ENCODE peak calls at places on chromosomes 7 and 10, in seven cellular contexts. Q is heart right ventricle, L is neural progenitor cell, C is MM.1S, X is hepatocyte, T is heart left ventricle, V is HepG2. O is an unnamed sample. For H3K4me1, the result is how much of the 10 kb centered on the place peaks cover.

GRCh38 chr10:76399216-76399615 is 967.8 kb downstream of the LRMDA start:
- DNase-seq in X (no peak), T (no peak), Q (no peak), C (no peak), V (no peak), L (no peak), O (no peak)

GRCh38 chr10:108685863-108686531 is 1237.3 kb downstream of the XPNPEP1 start:
- DNase-seq in C (no peak), L (no peak), X (no peak), T (no peak), V (no peak), Q (no peak), O (no peak)

GRCh38 chr7:90298145-90299038 is 22.7 kb downstream of the FAM237B start:
- DNase-seq in Q (no peak), C (peak), X (peak), T (no peak), V (peak), L (peak), O (peak)

GRCh38 chr7:82851126-82851525 is 311.6 kb downstream of the PCLO start:
- DNase-seq in V (no peak), T (no peak), X (no peak), L (no peak), Q (no peak), C (no peak), O (no peak)

GRCh38 chr10:118571123-118571522 is 24.3 kb downstream of the PRLHR start:
- DNase-seq in C (no peak), T (no peak), X (no peak), Q (no peak), L (peak), V (no peak), O (no peak)

GRCh38 chr7:41886906-41887311 is 184.0 kb upstream of the INHBA start:
- DNase-seq in X (peak), V (no peak), Q (peak), C (no peak), L (no peak), T (peak), O (no peak)

GRCh38 chr10:84267503-84268126 is 22.8 kb downstream of the RGR start:
- DNase-seq in T (no peak), L (peak), C (no peak), Q (no peak), V (peak), X (peak), O (peak)

GRCh38 chr10:24721254-24722106 is 2.2 kb downstream of the ARHGAP21 start:
- DNase-seq in C (no peak), V (no peak), L (peak), T (peak), X (peak), Q (peak), O (no peak)

GRCh38 chr10:119703903-119704508 is 21.8 kb upstream of the INPP5F start:
- DNase-seq in T (no peak), Q (no peak), C (no peak), X (no peak), V (no peak), L (no peak), O (peak)

GRCh38 chr7:158827411-158828342 is 1.6 kb downstream of the ESYT2 start:
- DNase-seq in C (peak), X (peak), V (no peak), L (no peak), T (no peak), Q (no peak), O (peak)

GRCh38 chr7:50608196-50608906 is 43.1 kb upstream of the DDC start:
- DNase-seq in Q (no peak), X (no peak), C (peak), V (no peak), T (no peak), L (no peak), O (peak)

GRCh38 chr10:64118736-64119135 is 597.5 kb downstream of the REEP3 start:
- DNase-seq in C (no peak), X (no peak), L (no peak), V (no peak), Q (no peak), T (no peak), O (no peak)

GRCh38 chr7:92809397-92810241 is 26.8 kb downstream of the CDK6 start:
- DNase-seq in L (peak), T (peak), C (peak), Q (no peak), V (peak), X (peak), O (peak)

DNA sequence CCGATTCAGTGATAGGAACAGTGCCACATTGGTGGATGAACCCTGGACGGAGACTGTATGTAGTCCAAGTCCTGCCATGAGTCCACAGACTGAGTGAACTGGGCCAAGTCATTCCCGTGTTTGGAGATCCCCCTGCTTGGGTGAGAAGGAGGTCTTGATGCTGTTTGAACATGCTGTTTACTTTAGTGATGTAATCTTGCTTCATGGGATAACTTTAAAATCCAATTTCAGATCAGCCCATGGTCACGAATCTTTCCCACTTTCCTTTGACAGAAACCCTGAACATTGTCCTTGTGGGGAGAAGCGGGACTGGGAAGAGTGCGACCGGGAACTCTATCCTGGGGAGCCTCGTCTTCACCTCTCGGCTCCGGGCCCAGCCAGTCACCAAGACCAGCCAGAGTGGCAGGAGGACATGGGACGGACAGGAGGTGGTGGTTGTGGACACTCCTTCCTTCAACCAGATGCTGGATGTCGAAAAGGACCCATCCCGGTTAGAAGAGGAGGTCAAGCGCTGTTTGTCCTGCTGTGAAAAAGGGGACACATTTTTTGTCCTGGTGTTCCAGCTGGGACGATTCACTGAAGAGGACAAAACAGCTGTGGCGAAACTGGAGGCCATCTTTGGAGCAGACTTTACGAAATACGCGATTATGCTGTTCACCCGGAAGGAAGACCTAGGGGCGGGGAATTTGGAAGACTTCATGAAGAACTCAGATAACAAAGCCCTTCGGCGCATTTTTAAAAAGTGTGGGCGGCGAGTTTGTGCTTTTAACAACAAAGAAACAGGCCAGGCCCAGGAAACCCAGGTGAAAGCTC is 26.6 kb downstream of the GIMAP8 start:
- DNase-seq in T (no peak), Q (no peak), V (no peak), C (no peak), L (no peak), X (no peak), O (no peak)
- H3K4me1 ChIP-seq in T (under half), Q (half or more), V (under half), C (under half), L (under half), X (under half), O (under half)

GRCh38 chr7:107580716-107581383 is 804 bp downstream of the BCAP29 start:
- DNase-seq in L (no peak), Q (no peak), T (no peak), C (no peak), V (no peak), X (no peak), O (no peak)
- TF ChIP-seq CTCF in L (no peak), Q (no peak), T (no peak), C (no peak), V (no peak), X (no peak), O (no peak)

DNA sequence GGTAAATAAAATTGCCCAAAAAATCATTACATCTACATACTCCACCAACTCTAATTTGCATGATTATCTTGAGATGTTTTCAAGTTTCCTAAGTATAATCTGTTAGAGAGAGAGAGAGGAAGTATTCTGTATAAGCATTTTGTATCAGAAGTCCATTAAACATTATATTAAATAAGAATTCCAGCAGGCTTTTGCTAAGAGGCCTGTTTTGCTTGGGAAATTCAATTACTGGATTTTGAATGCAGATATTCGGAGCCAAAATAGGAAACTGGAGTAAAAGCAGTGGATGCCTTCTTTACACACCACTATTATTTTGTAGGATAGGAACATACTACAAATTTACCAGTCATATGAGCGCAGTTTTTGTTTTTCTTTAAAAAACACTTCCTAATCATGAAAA is 727.8 kb downstream of the CNTNAP2 start:
- DNase-seq in V (no peak), C (no peak), Q (no peak), L (no peak), T (no peak), X (no peak), O (no peak)
- H3K4me1 ChIP-seq in V (under half), C (under half), Q (under half), L (under half), T (under half), X (under half), O (under half)

GRCh38 chr10:49039409-49039808 is 75.9 kb downstream of the VSTM4 start:
- DNase-seq in L (no peak), X (no peak), Q (no peak), V (no peak), T (no peak), C (no peak), O (no peak)

GRCh38 chr10:49049660-49050059 is 65.7 kb downstream of the VSTM4 start:
- DNase-seq in X (no peak), L (no peak), C (no peak), Q (no peak), T (no peak), V (no peak), O (no peak)

GRCh38 chr10:49047128-49047639 is 68.1 kb downstream of the VSTM4 start:
- DNase-seq in T (no peak), X (no peak), Q (no peak), L (no peak), V (no peak), C (no peak), O (no peak)

GRCh38 chr10:49050338-49050737 is 65.0 kb downstream of the VSTM4 start:
- DNase-seq in X (no peak), V (no peak), L (no peak), T (no peak), C (no peak), Q (no peak), O (no peak)

DNA sequence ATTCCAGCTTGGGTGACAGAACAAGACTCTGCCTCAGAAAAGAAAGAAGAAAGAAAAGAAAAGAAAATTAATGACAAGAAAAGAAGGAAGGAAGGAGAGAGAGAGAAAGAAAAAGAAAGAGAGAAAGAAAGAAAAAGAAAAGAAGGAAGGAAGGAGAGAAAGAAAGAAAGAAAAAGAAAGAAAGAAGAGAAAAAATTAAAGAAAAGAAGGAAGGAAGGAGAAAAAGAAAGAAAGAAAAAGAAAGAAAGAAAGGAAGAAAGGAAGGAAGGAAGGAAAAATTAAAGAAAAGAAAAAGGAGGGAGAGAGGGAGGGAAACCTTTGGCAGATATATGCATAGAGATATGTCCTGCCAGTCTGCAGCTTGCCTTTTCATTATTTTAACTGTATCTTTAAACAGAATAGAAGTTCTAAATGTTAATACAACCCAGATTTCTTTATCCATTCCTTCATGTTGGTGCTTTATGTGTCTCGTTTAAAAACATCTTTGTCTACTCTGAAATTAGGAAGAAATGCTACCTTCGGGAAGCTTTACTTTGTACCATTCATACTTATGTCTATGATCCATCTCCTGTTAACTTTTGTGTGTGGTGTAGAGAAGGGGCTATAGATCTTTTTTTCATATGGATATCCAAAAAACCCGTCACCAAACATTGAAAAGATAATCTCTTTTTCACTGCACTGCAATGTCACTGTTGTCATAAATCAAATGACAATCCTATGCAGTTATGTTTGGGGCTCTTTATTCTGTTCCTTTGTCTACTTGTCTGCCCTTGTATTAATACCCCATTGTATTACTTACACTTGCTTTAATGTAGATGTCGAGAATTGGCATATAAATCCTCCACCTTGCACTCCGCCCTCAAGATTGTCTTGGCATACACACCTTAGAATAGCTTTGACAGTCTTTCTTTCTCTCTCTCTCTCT is 70.8 kb downstream of the VSTM4 start:
- DNase-seq in C (no peak), L (no peak), T (no peak), X (no peak), V (no peak), Q (no peak), O (no peak)
- TF ChIP-seq CTCF in C (no peak), L (no peak), T (no peak), X (no peak), V (no peak), Q (no peak), O (no peak)

DNA sequence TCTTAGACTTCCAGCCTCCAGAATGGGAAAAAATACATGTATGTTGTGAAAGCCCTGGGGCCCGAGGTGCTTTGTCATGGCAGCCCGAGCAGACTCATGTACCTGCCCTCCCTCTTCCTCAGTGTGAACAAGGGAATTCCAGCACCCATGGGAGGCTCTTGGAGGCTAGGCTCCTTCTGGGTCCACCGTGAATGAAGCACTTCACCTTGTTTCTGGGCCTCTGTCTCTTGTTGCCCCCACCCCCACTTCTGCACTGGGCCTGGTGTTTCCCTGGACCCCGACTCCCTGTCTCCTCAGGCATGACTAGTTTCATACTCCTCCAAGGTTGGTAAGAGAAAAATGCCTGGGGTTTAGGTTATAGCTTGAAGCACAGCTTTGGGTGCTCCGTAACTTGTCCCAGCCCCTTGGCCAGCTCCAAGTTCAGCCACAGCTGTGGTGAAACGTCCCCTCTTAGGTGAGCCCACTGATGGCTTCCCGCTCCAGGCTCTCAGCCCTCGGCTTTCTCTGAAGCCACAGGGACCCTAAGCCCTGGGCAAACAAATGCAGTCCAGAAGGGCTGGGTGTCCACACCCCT is 30.2 kb upstream of the ARHGAP22 start:
- DNase-seq in L (no peak), V (no peak), T (no peak), X (no peak), Q (no peak), C (no peak), O (no peak)
- H3K4me1 ChIP-seq in L (under half), V (under half), T (under half), X (under half), Q (under half), C (half or more), O (under half)

GRCh38 chr10:11338160-11338844 is 273.1 kb downstream of the USP6NL start:
- DNase-seq in T (no peak), C (no peak), X (no peak), V (no peak), Q (no peak), L (no peak), O (no peak)
- TF ChIP-seq CTCF in T (no peak), C (no peak), X (no peak), V (no peak), Q (no peak), L (no peak), O (no peak)

GRCh38 chr10:97713828-97714400 is 384 bp downstream of the MARVELD1 start:
- DNase-seq in L (peak), X (peak), T (peak), Q (peak), C (peak), V (no peak), O (peak)

GRCh38 chr10:97713351-97713827 is at the start of gene MARVELD1:
- DNase-seq in Q (peak), V (no peak), X (peak), T (peak), C (no peak), L (peak), O (no peak)

GRCh38 chr10:97715259-97715874 is 1.8 kb downstream of the MARVELD1 start:
- DNase-seq in X (no peak), C (no peak), L (peak), Q (no peak), T (no peak), V (no peak), O (no peak)

GRCh38 chr10:97711640-97712267 is 1.8 kb upstream of the MARVELD1 start:
- DNase-seq in V (no peak), L (no peak), C (no peak), X (no peak), T (no peak), Q (no peak), O (no peak)

DNA sequence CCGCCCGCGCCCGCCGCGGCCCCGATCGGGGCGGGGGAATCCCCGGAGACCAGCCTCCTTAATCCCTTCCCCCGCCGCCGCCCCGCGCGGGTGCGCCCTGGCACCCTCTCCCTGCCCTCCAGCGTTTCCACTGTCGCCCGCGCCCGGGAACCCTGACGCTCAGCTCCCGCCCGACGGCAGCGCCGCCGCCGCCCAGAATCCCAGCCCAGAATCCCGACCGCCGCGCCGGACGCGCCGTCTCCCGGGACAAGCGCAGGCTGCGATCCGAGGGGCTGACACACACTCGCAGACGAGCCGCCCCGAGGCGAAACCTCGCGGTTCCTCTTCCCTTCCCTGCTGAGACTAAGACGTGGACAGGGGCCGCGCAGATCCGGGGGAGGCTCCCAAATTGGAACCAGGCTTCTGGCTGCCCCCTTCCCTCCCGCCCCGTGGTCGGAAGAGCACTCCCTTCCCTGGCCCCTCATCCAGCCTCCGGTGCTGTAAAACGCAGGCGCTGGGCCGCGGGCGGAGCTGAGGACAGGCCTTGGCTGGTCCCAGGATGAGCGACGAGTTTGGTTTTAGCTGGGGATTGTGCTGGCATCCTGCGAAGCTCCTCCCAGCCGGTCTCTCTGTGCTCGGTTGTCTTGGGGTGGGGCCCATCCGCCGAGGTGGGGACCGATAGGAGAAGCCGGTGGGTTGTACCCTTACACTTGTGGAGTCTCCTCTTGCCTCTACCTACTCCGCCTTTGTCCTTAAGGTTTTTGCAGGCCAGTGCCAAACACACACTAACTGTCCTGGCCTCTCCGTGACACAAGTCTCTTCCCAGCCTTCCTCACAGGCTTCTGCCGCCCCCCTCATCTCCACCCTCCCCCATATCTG is 1.1 kb downstream of the MARVELD1 start:
- DNase-seq in V (no peak), L (peak), X (peak), C (no peak), T (peak), Q (peak), O (no peak)
- H3K4me1 ChIP-seq in V (under half), L (under half), X (under half), C (under half), T (under half), Q (half or more), O (under half)

GRCh38 chr7:157485361-157485831 is 148.6 kb downstream of the DNAJB6 start:
- DNase-seq in T (no peak), C (no peak), X (no peak), V (no peak), L (no peak), Q (no peak), O (no peak)
- TF ChIP-seq CTCF in T (no peak), C (no peak), X (no peak), V (peak), L (no peak), Q (no peak), O (no peak)

O was measured in OCI-LY7.